ENCODE peak calls at places on chromosome 22, in seven cellular contexts. T, L, H, F, I, R and Y are unnamed samples.

GRCh38 chr22:24486501-24486921 is 8.6 kb upstream of the UPB1 start:
- DNase-seq in T (no peak), L (no peak), H (no peak), F (no peak), I (no peak), R (no peak), Y (no peak)

GRCh38 chr22:44133901-44134511 is 46.7 kb upstream of the PARVG start:
- DNase-seq in T (no peak), L (peak), H (no peak), F (no peak), I (no peak), R (peak), Y (no peak)

GRCh38 chr22:37560682-37561208 is 465 bp downstream of the CDC42EP1 start:
- DNase-seq in T (peak), L (peak), H (no peak), F (no peak), I (peak), R (peak), Y (no peak)

GRCh38 chr22:45318558-45319318 is 9.0 kb downstream of the FAM118A start:
- DNase-seq in T (no peak), L (peak), H (no peak), F (no peak), I (no peak), R (no peak), Y (no peak)

GRCh38 chr22:48785792-48786678 is 1041.6 kb downstream of the BRD1 start:
- DNase-seq in T (no peak), L (no peak), H (no peak), F (no peak), I (no peak), R (peak), Y (no peak)

GRCh38 chr22:44870021-44870420 is 117.6 kb downstream of the ARHGAP8 start:
- DNase-seq in T (no peak), L (no peak), H (peak), F (no peak), I (no peak), R (no peak), Y (no peak)

GRCh38 chr22:30270841-30271240 is 4.2 kb upstream of the OSM start:
- DNase-seq in T (no peak), L (no peak), H (no peak), F (peak), I (peak), R (peak), Y (peak)

GRCh38 chr22:31250740-31251330 is 38.7 kb downstream of the LIMK2 start:
- DNase-seq in T (no peak), L (no peak), H (no peak), F (no peak), I (no peak), R (no peak), Y (no peak)

GRCh38 chr22:36865346-36865745 is 4.5 kb downstream of the NCF4 start:
- DNase-seq in T (no peak), L (no peak), H (no peak), F (no peak), I (no peak), R (no peak), Y (no peak)

GRCh38 chr22:35368386-35368785 is 12.5 kb upstream of the HMOX1 start:
- DNase-seq in T (no peak), L (no peak), H (no peak), F (no peak), I (no peak), R (no peak), Y (no peak)

GRCh38 chr22:37443977-37444376 is 16.7 kb upstream of the ELFN2 start:
- DNase-seq in T (no peak), L (no peak), H (no peak), F (no peak), I (no peak), R (no peak), Y (no peak)

GRCh38 chr22:42582987-42583386 is 29.2 kb downstream of the SERHL2 start:
- DNase-seq in T (no peak), L (no peak), H (no peak), F (no peak), I (no peak), R (no peak), Y (no peak)

GRCh38 chr22:27019827-27020226 is 362.4 kb downstream of the MIAT start:
- DNase-seq in T (no peak), L (no peak), H (peak), F (no peak), I (no peak), R (no peak), Y (no peak)

GRCh38 chr22:31846161-31847115 is 92.6 kb downstream of the DEPDC5 start:
- DNase-seq in T (peak), L (no peak), H (peak), F (no peak), I (no peak), R (no peak), Y (no peak)

GRCh38 chr22:35809816-35810215 is 92.1 kb downstream of the APOL5 start:
- DNase-seq in T (no peak), L (no peak), H (no peak), F (no peak), I (no peak), R (no peak), Y (no peak)

GRCh38 chr22:27462190-27462589 is 339.4 kb downstream of the MN1 start:
- DNase-seq in T (peak), L (no peak), H (no peak), F (no peak), I (no peak), R (no peak), Y (no peak)

GRCh38 chr22:30212363-30212995 is 34.1 kb downstream of the LIF start:
- DNase-seq in T (peak), L (no peak), H (peak), F (peak), I (peak), R (peak), Y (peak)

GRCh38 chr22:17970205-17970708 is 54.1 kb downstream of the MICAL3 start:
- DNase-seq in T (no peak), L (no peak), H (no peak), F (no peak), I (no peak), R (no peak), Y (no peak)

GRCh38 chr22:46054091-46054877 is 77.3 kb upstream of the WNT7B start:
- DNase-seq in T (peak), L (peak), H (no peak), F (peak), I (peak), R (peak), Y (no peak)

GRCh38 chr22:40156001-40156516 is 21.7 kb upstream of the TNRC6B start:
- DNase-seq in T (no peak), L (no peak), H (peak), F (peak), I (peak), R (no peak), Y (no peak)

GRCh38 chr22:17596226-17596625 is 32.3 kb downstream of the ATP6V1E1 start:
- DNase-seq in T (no peak), L (peak), H (no peak), F (no peak), I (no peak), R (peak), Y (no peak)

GRCh38 chr22:47848384-47848920 is 1086.0 kb downstream of the TBC1D22A start:
- DNase-seq in T (no peak), L (no peak), H (no peak), F (no peak), I (no peak), R (no peak), Y (no peak)

GRCh38 chr22:29385305-29385704 is 3.1 kb downstream of the AP1B1 start:
- DNase-seq in T (no peak), L (no peak), H (no peak), F (no peak), I (no peak), R (no peak), Y (no peak)

GRCh38 chr22:38317237-38317994 is at the start of gene CSNK1E:
- DNase-seq in T (peak), L (peak), H (peak), F (peak), I (peak), R (peak), Y (peak)

GRCh38 chr22:30221121-30221992 is 25.2 kb downstream of the LIF start:
- DNase-seq in T (no peak), L (no peak), H (no peak), F (no peak), I (peak), R (no peak), Y (no peak)

GRCh38 chr22:31829505-31829904 is 75.7 kb downstream of the DEPDC5 start:
- DNase-seq in T (peak), L (peak), H (peak), F (no peak), I (no peak), R (no peak), Y (no peak)

GRCh38 chr22:46001426-46002106 is 24.6 kb upstream of the WNT7B start:
- DNase-seq in T (no peak), L (peak), H (no peak), F (no peak), I (no peak), R (peak), Y (no peak)

GRCh38 chr22:48489551-48490512 is 1337.8 kb downstream of the BRD1 start:
- DNase-seq in T (peak), L (peak), H (no peak), F (peak), I (no peak), R (peak), Y (no peak)

GRCh38 chr22:18042685-18043084 is 18.3 kb upstream of the MICAL3 start:
- DNase-seq in T (no peak), L (no peak), H (no peak), F (no peak), I (no peak), R (no peak), Y (no peak)

GRCh38 chr22:38570841-38571364 is 920 bp upstream of the DMC1 start:
- DNase-seq in T (peak), L (no peak), H (peak), F (peak), I (peak), R (peak), Y (no peak)

GRCh38 chr22:32380991-32381390 is 23.3 kb downstream of the RFPL3 start:
- DNase-seq in T (no peak), L (no peak), H (no peak), F (no peak), I (no peak), R (no peak), Y (no peak)

GRCh38 chr22:17566776-17567175 is 3.5 kb downstream of the SLC25A18 start:
- DNase-seq in T (no peak), L (no peak), H (no peak), F (no peak), I (no peak), R (no peak), Y (no peak)

GRCh38 chr22:22119003-22119402 is 125.6 kb upstream of the VPREB1 start:
- DNase-seq in T (no peak), L (no peak), H (no peak), F (no peak), I (no peak), R (no peak), Y (no peak)

GRCh38 chr22:22121445-22121844 is 123.1 kb upstream of the VPREB1 start:
- DNase-seq in T (no peak), L (no peak), H (no peak), F (no peak), I (no peak), R (no peak), Y (no peak)

GRCh38 chr22:22123118-22123959 is 121.2 kb upstream of the VPREB1 start:
- DNase-seq in T (no peak), L (no peak), H (no peak), F (no peak), I (no peak), R (no peak), Y (no peak)

GRCh38 chr22:22122348-22123117 is 122.1 kb upstream of the VPREB1 start:
- DNase-seq in T (no peak), L (no peak), H (no peak), F (no peak), I (no peak), R (no peak), Y (no peak)

DNA sequence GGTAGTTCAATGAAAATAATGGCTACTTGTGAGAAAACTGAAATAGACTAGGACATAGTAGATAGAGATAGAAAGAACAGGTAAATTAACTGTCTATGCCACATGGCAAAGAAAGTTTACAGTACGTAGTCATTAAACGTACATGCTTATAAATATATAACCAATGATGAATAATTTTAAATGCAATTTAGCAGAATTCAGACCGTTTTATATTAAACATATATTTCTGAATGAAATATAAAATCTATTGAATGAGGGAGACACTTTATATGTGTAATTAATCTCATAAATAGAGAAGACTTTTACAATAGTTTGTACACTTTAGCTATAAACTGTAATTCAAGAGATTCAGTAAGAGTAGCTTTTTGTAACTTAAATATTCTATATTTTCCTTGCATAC is 124.4 kb upstream of the VPREB1 start:
- DNase-seq in T (no peak), L (no peak), H (no peak), F (no peak), I (no peak), R (no peak), Y (no peak)
- TF ChIP-seq EP300 in T (no peak), L (no peak), H (no peak), F (no peak), I (no peak), R (no peak), Y (no peak)

GRCh38 chr22:41248758-41249157 is 8.0 kb upstream of the CHADL start:
- DNase-seq in T (no peak), L (no peak), H (no peak), F (no peak), I (no peak), R (no peak), Y (no peak)

GRCh38 chr22:41250127-41250526 is 9.4 kb upstream of the CHADL start:
- DNase-seq in T (no peak), L (no peak), H (no peak), F (no peak), I (no peak), R (no peak), Y (no peak)

GRCh38 chr22:41249442-41249841 is 8.7 kb upstream of the CHADL start:
- DNase-seq in T (no peak), L (no peak), H (no peak), F (no peak), I (no peak), R (no peak), Y (no peak)

GRCh38 chr22:41247703-41248102 is 7.0 kb upstream of the CHADL start:
- DNase-seq in T (no peak), L (no peak), H (no peak), F (no peak), I (no peak), R (no peak), Y (no peak)

DNA sequence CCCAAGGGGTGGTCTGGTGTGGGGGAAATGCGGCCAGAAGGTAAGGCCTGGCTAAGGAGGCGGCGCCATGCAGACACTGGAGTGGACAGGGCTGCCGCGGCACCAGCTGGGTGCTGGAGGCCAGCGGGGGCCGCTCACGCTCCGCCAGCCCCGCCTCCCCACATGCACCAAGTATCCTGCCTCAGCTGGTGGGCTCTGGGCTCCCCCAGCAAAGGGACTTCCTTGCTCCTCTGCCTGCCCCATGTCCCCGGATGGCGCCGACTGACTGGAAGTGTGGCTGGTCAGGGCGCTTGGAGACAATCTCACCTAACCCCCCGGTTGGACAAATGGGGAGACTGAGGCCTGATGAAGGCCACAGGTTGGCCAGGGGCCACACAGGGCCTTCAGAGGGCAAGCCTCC is 7.6 kb upstream of the CHADL start:
- DNase-seq in T (no peak), L (no peak), H (no peak), F (no peak), I (no peak), R (no peak), Y (no peak)
- TF ChIP-seq CTCF in T (no peak), L (no peak), H (no peak), F (no peak), I (no peak), R (no peak), Y (no peak)

GRCh38 chr22:49962751-49963646 is 2.4 kb downstream of the PIM3 start:
- DNase-seq in T (no peak), L (peak), H (no peak), F (peak), I (peak), R (peak), Y (no peak)

GRCh38 chr22:49962012-49962750 is 1.6 kb downstream of the PIM3 start:
- DNase-seq in T (peak), L (peak), H (peak), F (peak), I (peak), R (peak), Y (peak)

GRCh38 chr22:49960967-49961600 is 512 bp downstream of the PIM3 start:
- DNase-seq in T (peak), L (peak), H (peak), F (peak), I (peak), R (peak), Y (no peak)

GRCh38 chr22:49960159-49960966 is at the start of gene PIM3:
- DNase-seq in T (peak), L (peak), H (peak), F (peak), I (peak), R (peak), Y (peak)

GRCh38 chr22:49961601-49962011 is 1.0 kb downstream of the PIM3 start:
- DNase-seq in T (no peak), L (no peak), H (peak), F (no peak), I (no peak), R (no peak), Y (no peak)
- TF ChIP-seq EP300 in T (no peak), L (no peak), H (no peak), F (no peak), I (no peak), R (no peak), Y (no peak)

DNA sequence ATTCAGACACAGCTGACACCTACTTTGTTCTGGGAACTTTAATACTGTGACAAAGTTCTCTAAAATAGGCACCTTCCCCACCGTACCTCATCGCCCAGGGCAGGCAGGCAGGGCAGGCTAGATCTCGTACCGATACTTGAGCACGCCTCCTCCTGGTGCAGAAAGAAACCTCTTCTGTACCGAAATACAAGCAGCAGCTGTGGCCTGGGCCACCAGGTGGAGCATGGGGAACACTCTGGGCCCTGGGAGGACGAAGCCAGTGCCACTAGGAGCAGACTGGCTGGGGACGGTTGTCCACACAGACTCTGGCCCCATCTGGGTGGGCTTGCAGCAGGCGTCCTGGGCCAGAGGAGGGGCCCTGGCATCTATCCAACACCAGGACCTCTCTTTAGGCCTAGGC is 12.8 kb downstream of the PMM1 start:
- DNase-seq in T (peak), L (peak), H (peak), F (peak), I (peak), R (no peak), Y (no peak)
- TF ChIP-seq CTCF in T (peak), L (peak), H (peak), F (no peak), I (no peak), R (no peak), Y (no peak)

DNA sequence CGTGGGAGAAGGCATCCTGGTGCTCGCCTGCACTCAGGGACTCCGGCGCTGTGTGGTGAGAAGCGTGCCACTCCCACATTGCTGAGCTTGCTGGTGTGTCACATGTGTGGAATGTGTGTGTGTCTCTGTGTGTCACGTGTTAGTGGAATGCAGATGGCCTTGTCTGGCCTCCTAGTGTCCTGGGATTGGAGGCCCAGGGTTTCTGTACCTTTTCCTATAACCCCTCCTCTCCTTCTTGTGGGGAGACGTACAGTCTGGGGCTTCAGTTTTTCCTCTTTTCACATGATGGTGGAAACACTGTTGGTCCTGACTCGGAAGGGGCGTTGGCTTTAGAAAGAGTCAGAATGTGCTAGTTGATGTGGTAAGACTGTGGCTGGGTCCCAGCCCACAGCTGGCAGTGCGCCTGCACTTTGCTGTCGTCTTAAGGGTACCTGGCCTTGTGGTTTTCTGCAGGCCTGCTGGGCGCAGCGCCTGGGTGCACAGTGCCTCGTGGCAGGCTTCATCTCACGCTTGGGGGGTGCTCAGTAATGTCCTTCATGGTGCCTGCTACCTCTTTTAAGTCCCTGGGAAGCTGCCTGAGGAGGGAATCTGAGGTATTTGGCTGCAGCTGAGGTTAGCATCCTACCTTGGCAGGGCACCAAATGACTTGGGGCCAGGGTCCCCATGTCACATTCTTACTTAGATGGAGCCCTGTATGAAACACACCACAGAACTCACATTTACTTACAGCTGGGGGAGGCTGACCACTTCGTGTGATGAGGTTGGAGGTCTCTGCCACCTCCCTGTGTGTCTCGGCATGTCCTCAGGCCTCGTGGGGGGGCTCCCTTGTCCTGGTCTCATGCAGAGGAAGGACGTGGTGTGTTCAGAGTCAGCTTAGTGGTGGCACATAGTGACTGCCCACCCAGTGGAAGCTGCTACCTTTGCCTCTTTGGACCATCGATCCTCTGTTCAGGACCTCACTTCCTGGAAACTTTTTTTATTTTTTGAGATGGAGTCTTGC is 61.9 kb downstream of the MED15 start:
- DNase-seq in T (no peak), L (peak), H (peak), F (peak), I (peak), R (peak), Y (peak)
- TF ChIP-seq EP300 in T (no peak), L (no peak), H (no peak), F (no peak), I (no peak), R (no peak), Y (peak)